ENCODE peak calls at places on chromosomes 3 and 15, in four cellular contexts. O, M, J and I are unnamed samples.

GRCh38 chr3:38655708-38656300 is 6.3 kb upstream of the SCN5A start:
- DNase-seq in J (no peak), M (no peak), O (no peak), I (no peak)

GRCh38 chr3:124781706-124782376 is 51.6 kb downstream of the UMPS start:
- DNase-seq in O (no peak), J (no peak), M (no peak), I (no peak)

GRCh38 chr15:55954862-55955605 is 38.4 kb downstream of the NEDD4 start:
- DNase-seq in O (no peak), M (no peak), J (no peak), I (no peak)

GRCh38 chr15:94075349-94075748 is 156.0 kb upstream of the MCTP2 start:
- DNase-seq in M (peak; percentile 78), J (no peak), O (peak; percentile 57), I (no peak)

GRCh38 chr3:142976621-142977398 is 13.3 kb upstream of the PAQR9 start:
- DNase-seq in J (peak; percentile 75), O (peak; percentile 82), M (peak; percentile 89), I (no peak)

GRCh38 chr15:45790325-45790943 is 155.6 kb downstream of the SQOR start:
- DNase-seq in M (no peak), O (no peak), J (no peak), I (no peak)

GRCh38 chr15:89492934-89493631 is 3.3 kb downstream of the RHCG start:
- DNase-seq in J (no peak), M (no peak), O (no peak), I (no peak)

GRCh38 chr3:184757010-184757651 is 45.3 kb upstream of the MAGEF1 start:
- DNase-seq in O (peak; percentile 64), M (peak; percentile 70), J (peak; percentile 92), I (no peak)

GRCh38 chr15:34613997-34614396 is 30.5 kb upstream of the GOLGA8B start:
- DNase-seq in O (no peak), J (no peak), M (no peak), I (no peak)

GRCh38 chr3:76245622-76246021 is 460.3 kb upstream of the ZNF717 start:
- DNase-seq in M (no peak), O (no peak), J (no peak), I (no peak)

GRCh38 chr15:29106551-29107290 is 162.9 kb downstream of the NSMCE3 start:
- DNase-seq in O (no peak), M (no peak), J (no peak), I (no peak)

GRCh38 chr15:39299506-39300267 is 281.2 kb upstream of the THBS1 start:
- DNase-seq in O (no peak), M (no peak), J (no peak), I (no peak)

GRCh38 chr3:177928156-177928555 is 608.1 kb upstream of the KCNMB2 start:
- DNase-seq in M (no peak), J (no peak), O (no peak), I (no peak)

GRCh38 chr15:63264685-63265302 is 12.6 kb upstream of the APH1B start:
- DNase-seq in M (no peak), O (no peak), J (no peak), I (no peak)

GRCh38 chr15:45588199-45588910 is 1.2 kb downstream of the BLOC1S6 start:
- DNase-seq in O (no peak), J (no peak), M (no peak), I (no peak)

GRCh38 chr3:50164056-50164455 is 8.9 kb downstream of the SEMA3F start:
- DNase-seq in J (peak; percentile 65), O (peak; percentile 60), M (peak; percentile 82), I (no peak)

GRCh38 chr3:62211675-62212429 is 161.5 kb downstream of the FEZF2 start:
- DNase-seq in J (no peak), M (no peak), O (no peak), I (no peak)

GRCh38 chr3:100560426-100560825 is 49.0 kb upstream of the ADGRG7 start:
- DNase-seq in J (no peak), M (no peak), O (no peak), I (no peak)

GRCh38 chr3:151875759-151876158 is 2.3 kb downstream of the SUCNR1 start:
- DNase-seq in M (no peak), J (no peak), O (no peak), I (no peak)

GRCh38 chr3:157355276-157355675 is 81.4 kb upstream of the PTX3 start:
- DNase-seq in O (no peak), J (no peak), M (no peak), I (no peak)

GRCh38 chr3:58155838-58156237 is 54.9 kb downstream of the DNASE1L3 start:
- DNase-seq in J (no peak), O (no peak), M (no peak), I (no peak)

GRCh38 chr3:134345202-134345601 is 29.0 kb downstream of the AMOTL2 start:
- DNase-seq in M (no peak), O (no peak), J (no peak), I (no peak)

GRCh38 chr3:177343122-177343521 is 145.8 kb upstream of the TBL1XR1 start:
- DNase-seq in M (no peak), J (no peak), O (no peak), I (no peak)

GRCh38 chr15:65101891-65102708 is 12.9 kb downstream of the UBAP1L start:
- DNase-seq in O (no peak), J (no peak), M (no peak), I (no peak)

GRCh38 chr15:63834500-63835210 is 907 bp upstream of the HERC1 start:
- DNase-seq in J (no peak), O (no peak), M (no peak), I (no peak)

GRCh38 chr15:88467935-88468528 is 524 bp downstream of the MRPS11 start:
- DNase-seq in O (no peak), J (no peak), M (no peak), I (no peak)

GRCh38 chr3:181711325-181712135 is at the start of gene SOX2:
- DNase-seq in M (peak; percentile 56), J (no peak), O (peak; percentile 31), I (no peak)

GRCh38 chr3:102225407-102226132 is 209.2 kb upstream of the ZPLD1 start:
- DNase-seq in J (peak; percentile 57), O (no peak), M (no peak), I (no peak)

GRCh38 chr3:133276594-133276993 is 123.3 kb upstream of the BFSP2 start:
- DNase-seq in O (no peak), M (no peak), J (no peak), I (no peak)

GRCh38 chr3:14680716-14681115 is 5.8 kb downstream of the C3orf20 start:
- DNase-seq in M (no peak), J (no peak), O (no peak), I (no peak)

GRCh38 chr3:159762981-159763465 is 225.6 kb upstream of the IL12A start:
- DNase-seq in J (no peak), O (peak; percentile 57), M (peak; percentile 65), I (peak; percentile 39)

GRCh38 chr3:197468866-197469382 is 86.8 kb downstream of the BDH1 start:
- DNase-seq in J (no peak), O (no peak), M (no peak), I (no peak)

GRCh38 chr15:92693922-92694331 is 38.4 kb upstream of the FAM174B start:
- DNase-seq in J (no peak), M (no peak), O (no peak), I (no peak)

GRCh38 chr15:92809880-92810361 is 90.2 kb upstream of the CHD2 start:
- DNase-seq in J (no peak), M (no peak), O (peak; percentile 51), I (no peak)

GRCh38 chr3:9793161-9793781 is 389 bp downstream of the ARPC4 start:
- DNase-seq in M (no peak), O (no peak), J (no peak), I (no peak)

GRCh38 chr3:27105904-27106303 is 263.3 kb downstream of the NEK10 start:
- DNase-seq in J (no peak), O (no peak), M (no peak), I (no peak)
- TF ChIP-seq CTCF in J (no peak), O (no peak), M (peak; percentile 16), I (no peak)

DNA sequence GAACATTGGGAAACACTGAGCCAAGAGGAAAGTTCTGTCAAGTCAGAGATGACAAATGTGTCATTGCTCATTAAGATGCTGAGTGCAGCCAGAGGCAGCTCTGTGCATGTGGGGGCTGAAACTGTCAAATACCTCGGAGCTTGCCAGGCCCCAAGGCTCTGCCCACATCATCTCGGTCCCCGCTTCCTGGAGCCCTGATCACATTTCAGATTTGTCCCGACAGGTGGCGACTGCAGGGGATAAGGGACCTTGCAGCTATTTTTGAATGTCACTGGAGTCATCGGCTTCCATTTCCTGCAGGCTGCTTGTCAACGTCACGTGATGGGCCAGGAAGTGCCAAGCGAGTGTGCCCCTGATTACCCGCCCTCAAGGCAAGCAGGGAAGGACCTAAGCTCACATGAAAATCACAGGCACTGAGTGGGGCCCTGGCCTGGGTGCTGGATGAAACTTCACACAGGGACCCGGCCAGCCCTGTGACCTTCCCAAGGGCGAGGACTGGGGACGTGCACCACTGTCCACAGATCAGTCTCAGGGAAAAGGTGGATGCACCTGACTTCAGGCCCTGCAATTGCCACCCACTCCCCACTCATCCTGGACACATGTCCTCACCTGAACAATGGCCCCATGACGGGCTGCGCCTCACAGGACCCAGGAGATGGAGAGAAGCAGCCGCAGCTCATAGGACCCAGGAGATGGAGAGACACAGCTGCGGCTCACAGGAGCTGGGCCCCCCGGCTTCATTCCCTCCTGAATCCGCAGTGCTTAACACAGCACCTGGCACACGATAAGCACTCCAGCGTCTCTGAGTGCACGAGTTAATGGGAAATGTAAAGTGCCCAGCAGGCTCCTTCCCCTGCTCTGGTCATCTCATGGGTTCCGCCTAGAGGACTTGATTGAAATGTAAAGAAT is 73.4 kb downstream of the NUP210 start:
- DNase-seq in J (no peak), M (peak; percentile 36), O (no peak), I (no peak)
- TF ChIP-seq CTCF in J (no peak), M (no peak), O (no peak), I (no peak)

GRCh38 chr15:40906101-40906946 is 12.1 kb downstream of the VPS18 start:
- DNase-seq in M (peak; percentile 89), J (peak; percentile 65), O (peak; percentile 87), I (peak; percentile 92)
- TF ChIP-seq CTCF in M (peak; percentile 89), J (peak; percentile 87), O (peak; percentile 90), I (peak; percentile 91)

GRCh38 chr15:62021991-62022600 is 38.2 kb downstream of the VPS13C start:
- DNase-seq in J (no peak), M (no peak), O (no peak), I (no peak)

GRCh38 chr15:62027916-62028315 is 32.3 kb downstream of the VPS13C start:
- DNase-seq in M (no peak), O (no peak), J (no peak), I (no peak)

DNA sequence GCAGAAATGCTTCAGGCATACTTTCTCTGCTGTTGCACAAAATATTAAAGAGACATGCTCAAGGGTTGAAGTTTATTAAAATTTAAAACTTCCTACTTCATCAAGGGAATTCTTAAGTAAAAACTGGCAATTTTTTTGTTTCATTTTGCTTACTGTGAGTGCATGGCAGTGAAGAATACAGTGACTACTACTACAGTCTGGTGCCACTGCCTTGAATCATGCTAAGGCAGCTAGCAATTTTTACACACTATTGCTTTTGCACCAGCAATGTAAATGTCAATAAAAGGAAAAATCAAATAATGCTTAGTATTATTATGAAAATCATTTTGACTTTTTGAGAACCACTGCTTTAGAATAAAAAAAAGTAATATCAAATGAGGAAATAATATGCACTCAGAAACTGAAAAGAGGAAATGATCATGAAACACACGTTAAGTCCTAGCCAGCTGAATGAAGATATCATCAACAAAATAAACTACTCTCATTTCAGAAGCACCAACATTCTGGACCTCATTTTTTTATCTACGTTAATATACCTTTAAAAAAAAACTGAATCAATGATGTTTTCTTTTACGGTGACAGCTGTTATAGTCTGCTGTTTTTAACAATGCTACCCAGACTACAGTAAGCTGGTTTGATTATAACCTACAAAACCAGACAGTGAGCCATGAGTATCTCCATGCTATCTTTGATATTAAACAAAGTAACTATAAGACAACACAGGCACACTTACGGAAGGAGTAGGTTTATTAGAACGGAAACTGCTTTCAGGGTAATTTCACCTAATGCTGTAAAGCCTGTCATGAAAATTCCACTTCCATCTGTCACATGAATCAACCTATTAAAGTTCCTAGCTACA is 33.3 kb downstream of the VPS13C start:
- DNase-seq in J (no peak), M (no peak), O (no peak), I (no peak)
- TF ChIP-seq CTCF in J (no peak), M (no peak), O (no peak), I (no peak)